ENCODE peak calls at places on chromosome 11, in ten cellular contexts. One of them, this sample, is unnamed.
A peak's percentile ranks its signal among the peaks of the same experiment; 100 is the strongest.

GRCh38 chr11:10201343-10201742 is 92.7 kb downstream of the SBF2 start:
- DNase-seq in left lobe of liver: no peak
- DNase-seq in CD8-positive, alpha-beta memory T cell: no peak
- DNase-seq in NCI-H345: no peak
- DNase-seq in HFF-Myc: no peak
- DNase-seq in body of pancreas: no peak
- DNase-seq in left lung: no peak
- DNase-seq in upper lobe of right lung: no peak
- DNase-seq in myocyte: no peak
- DNase-seq in amniotic stem cell: no peak
- DNase-seq in this sample: no peak

GRCh38 chr11:32434387-32435151 is 770 bp downstream of the WT1 start:
- DNase-seq in left lung: no peak
- DNase-seq in CD8-positive, alpha-beta memory T cell: no peak
- DNase-seq in myocyte: peak; percentile 30
- DNase-seq in amniotic stem cell: no peak
- DNase-seq in body of pancreas: no peak
- DNase-seq in HFF-Myc: no peak
- DNase-seq in NCI-H345: no peak
- DNase-seq in left lobe of liver: no peak
- DNase-seq in upper lobe of right lung: no peak
- DNase-seq in this sample: peak; percentile 39

GRCh38 chr11:134270250-134270714 is 5.9 kb upstream of the GLB1L3 start:
- DNase-seq in left lobe of liver: no peak
- DNase-seq in body of pancreas: no peak
- DNase-seq in HFF-Myc: peak; percentile 6
- DNase-seq in NCI-H345: peak; percentile 35
- DNase-seq in left lung: no peak
- DNase-seq in amniotic stem cell: no peak
- DNase-seq in upper lobe of right lung: no peak
- DNase-seq in myocyte: peak; percentile 64
- DNase-seq in CD8-positive, alpha-beta memory T cell: no peak
- DNase-seq in this sample: no peak

GRCh38 chr11:16312242-16312641 is 44.1 kb downstream of the SOX6 start:
- DNase-seq in NCI-H345: peak; percentile 32
- DNase-seq in CD8-positive, alpha-beta memory T cell: no peak
- DNase-seq in body of pancreas: no peak
- DNase-seq in HFF-Myc: no peak
- DNase-seq in left lobe of liver: no peak
- DNase-seq in upper lobe of right lung: no peak
- DNase-seq in myocyte: no peak
- DNase-seq in left lung: no peak
- DNase-seq in amniotic stem cell: no peak
- DNase-seq in this sample: no peak

GRCh38 chr11:46360878-46361277 is 13.6 kb downstream of the DGKZ start:
- DNase-seq in HFF-Myc: no peak
- DNase-seq in amniotic stem cell: no peak
- DNase-seq in left lobe of liver: no peak
- DNase-seq in CD8-positive, alpha-beta memory T cell: no peak
- DNase-seq in upper lobe of right lung: no peak
- DNase-seq in left lung: peak; percentile 47
- DNase-seq in body of pancreas: no peak
- DNase-seq in NCI-H345: no peak
- DNase-seq in myocyte: no peak
- DNase-seq in this sample: no peak

GRCh38 chr11:44627911-44628729 is 62.7 kb downstream of the CD82 start:
- DNase-seq in left lobe of liver: peak; percentile 65
- DNase-seq in HFF-Myc: peak; percentile 5
- DNase-seq in upper lobe of right lung: peak; percentile 76
- DNase-seq in left lung: no peak
- DNase-seq in myocyte: peak; percentile 97
- DNase-seq in NCI-H345: peak; percentile 58
- DNase-seq in body of pancreas: peak; percentile 52
- DNase-seq in amniotic stem cell: no peak
- DNase-seq in CD8-positive, alpha-beta memory T cell: no peak
- DNase-seq in this sample: peak; percentile 63

GRCh38 chr11:133893381-133893780 is 48.1 kb upstream of the SPATA19 start:
- DNase-seq in left lung: no peak
- DNase-seq in HFF-Myc: no peak
- DNase-seq in NCI-H345: no peak
- DNase-seq in CD8-positive, alpha-beta memory T cell: no peak
- DNase-seq in left lobe of liver: peak; percentile 15
- DNase-seq in amniotic stem cell: no peak
- DNase-seq in myocyte: no peak
- DNase-seq in upper lobe of right lung: no peak
- DNase-seq in body of pancreas: no peak
- DNase-seq in this sample: peak; percentile 17

GRCh38 chr11:2517386-2518064 is 72.7 kb downstream of the KCNQ1 start:
- DNase-seq in myocyte: no peak
- DNase-seq in NCI-H345: no peak
- DNase-seq in upper lobe of right lung: peak; percentile 54
- DNase-seq in CD8-positive, alpha-beta memory T cell: no peak
- DNase-seq in HFF-Myc: no peak
- DNase-seq in left lobe of liver: peak; percentile 34
- DNase-seq in body of pancreas: peak; percentile 8
- DNase-seq in amniotic stem cell: no peak
- DNase-seq in left lung: peak; percentile 47
- DNase-seq in this sample: peak; percentile 9

GRCh38 chr11:12454782-12455181 is 77.4 kb downstream of the PARVA start:
- DNase-seq in left lung: no peak
- DNase-seq in HFF-Myc: no peak
- DNase-seq in body of pancreas: no peak
- DNase-seq in upper lobe of right lung: no peak
- DNase-seq in amniotic stem cell: no peak
- DNase-seq in CD8-positive, alpha-beta memory T cell: no peak
- DNase-seq in NCI-H345: no peak
- DNase-seq in left lobe of liver: no peak
- DNase-seq in myocyte: no peak
- DNase-seq in this sample: no peak

GRCh38 chr11:130698174-130698573 is 218.1 kb downstream of the SNX19 start:
- DNase-seq in upper lobe of right lung: no peak
- DNase-seq in HFF-Myc: no peak
- DNase-seq in body of pancreas: no peak
- DNase-seq in left lung: no peak
- DNase-seq in CD8-positive, alpha-beta memory T cell: no peak
- DNase-seq in myocyte: no peak
- DNase-seq in left lobe of liver: no peak
- DNase-seq in amniotic stem cell: no peak
- DNase-seq in NCI-H345: no peak
- DNase-seq in this sample: no peak

GRCh38 chr11:22795914-22796313 is 33.7 kb downstream of the SVIP start:
- DNase-seq in left lung: no peak
- DNase-seq in upper lobe of right lung: no peak
- DNase-seq in body of pancreas: no peak
- DNase-seq in myocyte: no peak
- DNase-seq in CD8-positive, alpha-beta memory T cell: no peak
- DNase-seq in NCI-H345: no peak
- DNase-seq in HFF-Myc: no peak
- DNase-seq in left lobe of liver: no peak
- DNase-seq in amniotic stem cell: no peak
- DNase-seq in this sample: no peak

GRCh38 chr11:659532-660085 is 22.5 kb downstream of the DRD4 start:
- DNase-seq in NCI-H345: no peak
- DNase-seq in body of pancreas: no peak
- DNase-seq in CD8-positive, alpha-beta memory T cell: no peak
- DNase-seq in myocyte: no peak
- DNase-seq in left lung: no peak
- DNase-seq in upper lobe of right lung: no peak
- DNase-seq in amniotic stem cell: no peak
- DNase-seq in left lobe of liver: no peak
- DNase-seq in HFF-Myc: no peak
- DNase-seq in this sample: no peak

GRCh38 chr11:64511966-64512365 is 79.1 kb upstream of the SLC22A12 start:
- DNase-seq in NCI-H345: no peak
- DNase-seq in left lung: peak; percentile 51
- DNase-seq in CD8-positive, alpha-beta memory T cell: no peak
- DNase-seq in upper lobe of right lung: no peak
- DNase-seq in amniotic stem cell: no peak
- DNase-seq in myocyte: no peak
- DNase-seq in body of pancreas: no peak
- DNase-seq in left lobe of liver: no peak
- DNase-seq in HFF-Myc: no peak
- DNase-seq in this sample: no peak

GRCh38 chr11:62909107-62909894 is 11.9 kb downstream of the CHRM1 start:
- DNase-seq in body of pancreas: peak; percentile 87
- DNase-seq in left lobe of liver: peak; percentile 53
- DNase-seq in upper lobe of right lung: peak; percentile 85
- DNase-seq in NCI-H345: peak; percentile 22
- DNase-seq in amniotic stem cell: no peak
- DNase-seq in myocyte: peak; percentile 49
- DNase-seq in CD8-positive, alpha-beta memory T cell: no peak
- DNase-seq in left lung: peak; percentile 82
- DNase-seq in HFF-Myc: peak; percentile 42
- DNase-seq in this sample: peak; percentile 45

GRCh38 chr11:12746593-12747097 is 72.4 kb downstream of the TEAD1 start:
- DNase-seq in CD8-positive, alpha-beta memory T cell: no peak
- DNase-seq in upper lobe of right lung: no peak
- DNase-seq in HFF-Myc: peak; percentile 75
- DNase-seq in left lobe of liver: no peak
- DNase-seq in myocyte: peak; percentile 94
- DNase-seq in body of pancreas: peak; percentile 17
- DNase-seq in amniotic stem cell: peak; percentile 54
- DNase-seq in left lung: peak; percentile 72
- DNase-seq in NCI-H345: peak; percentile 96
- DNase-seq in this sample: peak; percentile 69

GRCh38 chr11:70210051-70210501 is 7.0 kb downstream of the FADD start:
- DNase-seq in myocyte: peak; percentile 31
- DNase-seq in left lung: no peak
- DNase-seq in amniotic stem cell: no peak
- DNase-seq in left lobe of liver: no peak
- DNase-seq in body of pancreas: no peak
- DNase-seq in HFF-Myc: no peak
- DNase-seq in upper lobe of right lung: no peak
- DNase-seq in CD8-positive, alpha-beta memory T cell: no peak
- DNase-seq in NCI-H345: no peak
- DNase-seq in this sample: no peak

This sample was measured in testis.